ENCODE peak calls at places on chromosome 12, in eight cellular contexts. One of them, this sample, is unnamed.

GRCh38 chr12:51887476-51888315 is at the start of gene ANKRD33:
- DNase-seq in uterus: no peak
- DNase-seq in IMR-90: no peak
- DNase-seq in stomach: peak; percentile 54
- DNase-seq in right lobe of liver: no peak
- DNase-seq in HCT116: no peak
- DNase-seq in endothelial cell of umbilical vein: peak; percentile 62
- DNase-seq in NB4: no peak
- DNase-seq in this sample: no peak

GRCh38 chr12:105279460-105280056 is 43.6 kb upstream of the APPL2 start:
- DNase-seq in endothelial cell of umbilical vein: peak; percentile 53
- DNase-seq in NB4: peak; percentile 79
- DNase-seq in HCT116: peak; percentile 26
- DNase-seq in uterus: no peak
- DNase-seq in right lobe of liver: peak; percentile 59
- DNase-seq in stomach: peak; percentile 33
- DNase-seq in IMR-90: no peak
- DNase-seq in this sample: no peak

GRCh38 chr12:2855546-2855945 is 1.3 kb downstream of the TEX52 start:
- DNase-seq in NB4: no peak
- DNase-seq in HCT116: no peak
- DNase-seq in endothelial cell of umbilical vein: no peak
- DNase-seq in right lobe of liver: no peak
- DNase-seq in uterus: no peak
- DNase-seq in IMR-90: no peak
- DNase-seq in stomach: no peak
- DNase-seq in this sample: no peak

GRCh38 chr12:21478756-21479455 is 22.5 kb downstream of the RECQL start:
- DNase-seq in HCT116: no peak
- DNase-seq in stomach: no peak
- DNase-seq in uterus: no peak
- DNase-seq in right lobe of liver: no peak
- DNase-seq in endothelial cell of umbilical vein: no peak
- DNase-seq in IMR-90: no peak
- DNase-seq in NB4: peak; percentile 71
- DNase-seq in this sample: no peak

GRCh38 chr12:108414021-108414420 is 74.9 kb upstream of the CMKLR1 start:
- DNase-seq in endothelial cell of umbilical vein: no peak
- DNase-seq in stomach: no peak
- DNase-seq in NB4: no peak
- DNase-seq in IMR-90: no peak
- DNase-seq in uterus: no peak
- DNase-seq in right lobe of liver: no peak
- DNase-seq in HCT116: no peak
- DNase-seq in this sample: no peak

GRCh38 chr12:70576341-70577282 is 60.6 kb downstream of the PTPRB start:
- DNase-seq in NB4: peak; percentile 65
- DNase-seq in IMR-90: peak; percentile 85
- DNase-seq in endothelial cell of umbilical vein: peak; percentile 68
- DNase-seq in uterus: no peak
- DNase-seq in right lobe of liver: no peak
- DNase-seq in HCT116: peak; percentile 66
- DNase-seq in stomach: no peak
- DNase-seq in this sample: no peak

GRCh38 chr12:116920939-116921338 is 10.2 kb downstream of the FBXW8 start:
- DNase-seq in uterus: no peak
- DNase-seq in right lobe of liver: no peak
- DNase-seq in endothelial cell of umbilical vein: no peak
- DNase-seq in IMR-90: no peak
- DNase-seq in stomach: no peak
- DNase-seq in NB4: peak; percentile 54
- DNase-seq in HCT116: no peak
- DNase-seq in this sample: no peak

GRCh38 chr12:127127887-127128286 is 1139.1 kb upstream of the TMEM132C start:
- DNase-seq in IMR-90: no peak
- DNase-seq in HCT116: no peak
- DNase-seq in uterus: no peak
- DNase-seq in stomach: no peak
- DNase-seq in NB4: no peak
- DNase-seq in endothelial cell of umbilical vein: no peak
- DNase-seq in right lobe of liver: peak; percentile 91
- DNase-seq in this sample: no peak

GRCh38 chr12:26833692-26834168 is 736 bp upstream of the ITPR2 start:
- DNase-seq in right lobe of liver: peak; percentile 59
- DNase-seq in NB4: peak; percentile 86
- DNase-seq in endothelial cell of umbilical vein: peak; percentile 46
- DNase-seq in HCT116: no peak
- DNase-seq in stomach: peak; percentile 55
- DNase-seq in uterus: peak; percentile 30
- DNase-seq in IMR-90: peak; percentile 13
- DNase-seq in this sample: peak; percentile 86

GRCh38 chr12:3634348-3634747 is 118.6 kb downstream of the CRACR2A start:
- DNase-seq in stomach: no peak
- DNase-seq in right lobe of liver: no peak
- DNase-seq in endothelial cell of umbilical vein: no peak
- DNase-seq in HCT116: no peak
- DNase-seq in NB4: no peak
- DNase-seq in uterus: no peak
- DNase-seq in IMR-90: no peak
- DNase-seq in this sample: no peak

GRCh38 chr12:122029620-122030426 is 8.1 kb downstream of the BCL7A start:
- DNase-seq in right lobe of liver: no peak
- DNase-seq in NB4: peak; percentile 86
- DNase-seq in IMR-90: no peak
- DNase-seq in uterus: no peak
- DNase-seq in HCT116: no peak
- DNase-seq in stomach: no peak
- DNase-seq in endothelial cell of umbilical vein: no peak
- DNase-seq in this sample: no peak

GRCh38 chr12:113143959-113144358 is 5.6 kb upstream of the CFAP73 start:
- DNase-seq in stomach: no peak
- DNase-seq in uterus: no peak
- DNase-seq in HCT116: no peak
- DNase-seq in right lobe of liver: no peak
- DNase-seq in endothelial cell of umbilical vein: no peak
- DNase-seq in IMR-90: no peak
- DNase-seq in NB4: no peak
- DNase-seq in this sample: no peak

GRCh38 chr12:114955414-114956014 is 271.5 kb upstream of the TBX3 start:
- DNase-seq in right lobe of liver: no peak
- DNase-seq in uterus: no peak
- DNase-seq in IMR-90: peak; percentile 52
- DNase-seq in HCT116: no peak
- DNase-seq in NB4: no peak
- DNase-seq in endothelial cell of umbilical vein: no peak
- DNase-seq in stomach: no peak
- DNase-seq in this sample: no peak

GRCh38 chr12:52806169-52806811 is 7.6 kb downstream of the KRT4 start:
- DNase-seq in stomach: no peak
- DNase-seq in NB4: no peak
- DNase-seq in IMR-90: no peak
- DNase-seq in uterus: no peak
- DNase-seq in HCT116: no peak
- DNase-seq in endothelial cell of umbilical vein: no peak
- DNase-seq in right lobe of liver: no peak
- DNase-seq in this sample: no peak

DNA sequence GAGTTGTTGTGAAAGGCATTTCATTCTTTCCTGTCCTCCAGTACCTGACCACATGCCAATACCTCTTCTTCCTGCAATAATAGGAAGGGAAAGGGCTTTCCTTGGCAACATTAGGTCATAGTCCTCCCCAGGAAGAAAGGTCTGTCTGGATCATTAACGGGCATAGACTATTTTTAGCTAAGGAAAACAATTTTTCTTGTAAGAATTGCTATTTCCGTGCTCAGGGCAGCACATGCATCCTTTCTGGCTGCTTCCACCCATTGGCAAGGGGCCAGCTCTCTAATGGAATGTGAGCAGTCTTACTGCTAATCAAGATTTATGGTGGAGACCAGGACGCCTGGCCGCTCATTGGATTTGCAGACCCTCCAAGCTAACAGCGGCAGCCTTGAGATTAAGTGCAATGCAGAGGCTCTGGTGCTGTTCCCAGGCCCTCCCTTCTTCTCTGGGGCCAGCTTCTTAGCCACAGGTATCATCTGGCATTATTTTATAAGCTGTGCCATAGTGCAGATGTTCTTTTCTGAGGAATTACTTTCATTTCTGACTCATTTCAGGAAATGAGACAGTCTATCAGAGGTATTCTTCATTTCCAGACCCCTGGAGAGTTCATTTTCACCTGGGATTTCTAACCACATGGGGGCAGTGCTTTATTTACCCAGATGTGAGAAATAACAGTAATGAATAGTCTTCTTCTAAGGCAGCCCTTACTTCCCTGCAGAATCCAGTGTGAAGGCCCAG is 52.9 kb downstream of the ANO6 start:
- DNase-seq in HCT116: peak; percentile 56
- DNase-seq in NB4: peak; percentile 17
- DNase-seq in uterus: peak; percentile 80
- DNase-seq in stomach: peak; percentile 76
- DNase-seq in IMR-90: peak; percentile 82
- DNase-seq in endothelial cell of umbilical vein: peak; percentile 99
- DNase-seq in right lobe of liver: peak; percentile 75
- DNase-seq in this sample: peak; percentile 89
- TF ChIP-seq CTCF in HCT116: peak; percentile 56
- TF ChIP-seq CTCF in NB4: no peak
- TF ChIP-seq CTCF in uterus: peak; percentile 49
- TF ChIP-seq CTCF in stomach: no peak
- TF ChIP-seq CTCF in IMR-90: peak; percentile 61
- TF ChIP-seq CTCF in endothelial cell of umbilical vein: peak; percentile 41
- TF ChIP-seq CTCF in right lobe of liver: peak; percentile 45
- TF ChIP-seq CTCF in this sample: no peak

DNA sequence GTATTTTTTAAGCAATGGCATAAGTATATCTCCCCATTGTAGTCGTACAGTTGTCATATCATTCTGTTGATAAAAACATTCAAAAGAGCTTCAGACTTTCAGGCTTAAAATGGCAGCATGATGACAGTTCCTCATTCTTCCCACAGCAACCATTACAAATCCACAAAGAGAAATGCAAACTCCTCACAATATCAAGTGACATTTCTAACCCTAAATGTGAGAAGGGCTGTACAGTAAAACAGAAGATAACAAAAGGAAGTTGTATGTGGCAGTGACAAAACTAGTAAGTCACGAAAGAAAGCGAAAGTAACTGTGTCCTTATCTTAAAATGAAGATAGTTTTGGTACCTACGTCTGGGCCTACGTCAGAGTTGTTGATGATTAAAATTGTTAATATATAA is 46.7 kb downstream of the GXYLT1 start:
- DNase-seq in endothelial cell of umbilical vein: peak; percentile 77
- DNase-seq in IMR-90: no peak
- DNase-seq in uterus: no peak
- DNase-seq in right lobe of liver: no peak
- DNase-seq in NB4: peak; percentile 7
- DNase-seq in stomach: no peak
- DNase-seq in HCT116: no peak
- DNase-seq in this sample: no peak
- H3K4me3 ChIP-seq in endothelial cell of umbilical vein: peak overlapping the region; percentile 81
- H3K4me3 ChIP-seq in IMR-90: no peak overlapping the region
- H3K4me3 ChIP-seq in uterus: no peak overlapping the region
- H3K4me3 ChIP-seq in right lobe of liver: no peak overlapping the region
- H3K4me3 ChIP-seq in NB4: no peak overlapping the region
- H3K4me3 ChIP-seq in stomach: no peak overlapping the region
- H3K4me3 ChIP-seq in HCT116: no peak overlapping the region
- H3K4me3 ChIP-seq in this sample: no peak overlapping the region

DNA sequence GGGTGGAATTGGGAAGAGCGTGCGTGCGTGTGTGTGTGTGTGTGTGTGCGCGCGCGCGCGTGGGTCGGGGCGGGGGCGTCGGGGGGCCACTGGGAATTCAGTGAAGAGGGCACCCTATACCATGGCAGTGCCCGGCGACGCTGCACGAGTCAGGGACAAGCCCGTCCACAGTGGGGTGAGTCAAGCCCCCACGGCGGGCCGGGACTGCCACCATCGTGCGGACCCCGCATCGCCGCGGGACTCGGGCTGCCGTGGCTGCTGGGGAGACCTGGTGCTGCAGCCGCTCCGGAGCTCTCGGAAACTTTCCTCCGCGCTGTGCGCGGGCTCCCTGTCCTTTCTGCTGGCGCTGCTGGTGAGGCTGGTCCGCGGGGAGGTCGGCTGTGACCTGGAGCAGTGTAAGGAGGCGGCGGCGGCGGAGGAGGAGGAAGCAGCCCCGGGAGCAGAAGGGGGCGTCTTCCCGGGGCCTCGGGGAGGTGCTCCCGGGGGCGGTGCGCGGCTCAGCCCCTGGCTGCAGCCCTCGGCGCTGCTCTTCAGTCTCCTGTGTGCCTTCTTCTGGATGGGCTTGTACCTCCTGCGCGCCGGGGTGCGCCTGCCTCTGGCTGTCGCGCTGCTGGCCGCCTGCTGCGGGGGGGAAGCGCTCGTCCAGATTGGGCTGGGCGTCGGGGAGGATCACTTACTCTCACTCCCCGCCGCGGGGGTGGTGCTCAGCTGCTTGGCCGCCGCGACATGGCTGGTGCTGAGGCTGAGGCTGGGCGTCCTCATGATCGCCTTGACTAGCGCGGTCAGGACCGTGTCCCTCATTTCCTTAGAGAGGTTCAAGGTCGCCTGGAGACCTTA is 1.0 kb downstream of the PDE3A start:
- DNase-seq in uterus: peak; percentile 71
- DNase-seq in NB4: peak; percentile 85
- DNase-seq in right lobe of liver: peak; percentile 49
- DNase-seq in stomach: peak; percentile 27
- DNase-seq in IMR-90: peak; percentile 39
- DNase-seq in HCT116: no peak
- DNase-seq in endothelial cell of umbilical vein: peak; percentile 85
- DNase-seq in this sample: peak; percentile 92
- TF ChIP-seq POLR2A in uterus: no peak
- TF ChIP-seq POLR2A in NB4: no peak
- TF ChIP-seq POLR2A in right lobe of liver: peak; percentile 46
- TF ChIP-seq POLR2A in stomach: no peak
- TF ChIP-seq POLR2A in IMR-90: no peak
- TF ChIP-seq POLR2A in HCT116: no peak
- TF ChIP-seq POLR2A in endothelial cell of umbilical vein: peak; percentile 71
- TF ChIP-seq POLR2A in this sample: no peak

DNA sequence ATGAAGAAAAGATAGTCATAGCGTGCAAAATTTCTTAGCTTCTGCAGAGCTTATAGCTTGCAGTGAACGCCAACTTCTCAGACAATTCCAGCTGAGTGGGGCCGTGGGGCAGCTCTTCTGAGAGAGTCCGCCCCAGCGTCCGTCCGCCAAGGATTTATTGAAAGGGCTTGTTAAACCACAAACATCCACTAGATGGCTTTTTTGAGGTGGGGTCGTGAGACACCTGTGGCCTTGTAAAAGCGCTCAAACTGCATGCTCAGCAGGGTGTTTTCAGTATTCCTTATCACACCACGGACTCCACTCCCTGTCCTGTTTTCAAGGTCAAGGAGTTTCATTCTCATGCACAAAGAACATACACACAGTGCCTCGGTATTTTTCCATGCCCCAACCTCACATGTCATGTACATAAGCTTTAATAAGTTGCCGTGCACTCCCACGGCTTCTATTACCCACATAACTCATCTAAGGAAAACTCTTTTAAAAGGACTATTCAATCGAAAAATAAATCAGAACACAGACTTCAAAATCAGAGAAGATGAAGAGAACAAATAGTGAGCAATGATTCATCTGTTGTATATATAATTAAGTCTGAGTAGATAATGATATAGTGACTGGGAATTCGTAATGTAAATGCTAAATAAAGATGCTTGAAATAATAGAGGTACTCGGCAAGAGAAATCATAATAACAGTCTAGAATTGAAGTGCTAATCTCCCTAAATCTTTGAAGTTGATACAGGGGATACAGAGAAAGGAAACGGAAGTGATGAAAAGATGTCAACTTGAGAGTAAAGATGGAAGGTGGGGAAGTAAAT is 46.7 kb downstream of the WBP11 start:
- DNase-seq in NB4: no peak
- DNase-seq in HCT116: no peak
- DNase-seq in uterus: no peak
- DNase-seq in stomach: peak; percentile 45
- DNase-seq in endothelial cell of umbilical vein: no peak
- DNase-seq in IMR-90: no peak
- DNase-seq in right lobe of liver: no peak
- DNase-seq in this sample: no peak
- TF ChIP-seq CTCF in NB4: peak; percentile 22
- TF ChIP-seq CTCF in HCT116: no peak
- TF ChIP-seq CTCF in uterus: no peak
- TF ChIP-seq CTCF in stomach: no peak
- TF ChIP-seq CTCF in endothelial cell of umbilical vein: peak; percentile 39
- TF ChIP-seq CTCF in IMR-90: peak; percentile 14
- TF ChIP-seq CTCF in right lobe of liver: peak; percentile 26
- TF ChIP-seq CTCF in this sample: no peak

This sample was measured in lower leg skin.